ENCODE peak calls at places on chromosomes 3 and 15, in seven cellular contexts. H is AG04449, S is PC-3, L is mucosa of descending colon, W is endothelial cell of umbilical vein, V is nephron progenitor cell, C is AG04450. A is an unnamed sample.

GRCh38 chr3:39541917-39542329 is 74.4 kb downstream of the MOBP start:
- DNase-seq in H (no peak), S (peak), L (no peak), W (peak), V (no peak), C (no peak), A (no peak)

GRCh38 chr15:47961401-47962090 is 159.2 kb upstream of the SLC24A5 start:
- DNase-seq in H (no peak), S (peak), L (peak), W (no peak), V (no peak), C (no peak), A (no peak)

GRCh38 chr15:87365221-87365620 is 891.3 kb downstream of the NTRK3 start:
- DNase-seq in H (peak), S (peak), L (no peak), W (no peak), V (no peak), C (peak), A (peak)

GRCh38 chr15:86336051-86336788 is 256.5 kb downstream of the AGBL1 start:
- DNase-seq in H (no peak), S (peak), L (no peak), W (no peak), V (no peak), C (no peak), A (no peak)

GRCh38 chr15:51681303-51681963 is at the start of gene SCG3:
- DNase-seq in H (no peak), S (peak), L (peak), W (peak), V (peak), C (no peak), A (peak)

GRCh38 chr15:20646529-20647142 is 105.0 kb upstream of the GOLGA6L6 start:
- DNase-seq in H (no peak), S (no peak), L (no peak), W (no peak), V (no peak), C (no peak), A (no peak)

GRCh38 chr3:191356586-191357439 is 26.5 kb upstream of the UTS2B start:
- DNase-seq in H (peak), S (peak), L (no peak), W (peak), V (no peak), C (no peak), A (peak)

GRCh38 chr3:192772495-192772894 is 45.2 kb upstream of the FGF12 start:
- DNase-seq in H (peak), S (peak), L (peak), W (peak), V (peak), C (no peak), A (no peak)

GRCh38 chr3:38131621-38132369 is 5.1 kb downstream of the ACAA1 start:
- DNase-seq in H (no peak), S (no peak), L (peak), W (peak), V (peak), C (no peak), A (no peak)

GRCh38 chr15:85554852-85555521 is 174.6 kb downstream of the AKAP13 start:
- DNase-seq in H (no peak), S (no peak), L (no peak), W (no peak), V (no peak), C (no peak), A (no peak)

GRCh38 chr3:59482001-59482400 is 432.2 kb upstream of the CFAP20DC start:
- DNase-seq in H (no peak), S (peak), L (no peak), W (no peak), V (no peak), C (no peak), A (no peak)

GRCh38 chr3:123188058-123188457 is 13.7 kb upstream of the SEC22A start:
- DNase-seq in H (no peak), S (no peak), L (no peak), W (no peak), V (no peak), C (no peak), A (no peak)

GRCh38 chr3:127747751-127748521 is 74.4 kb downstream of the MGLL start:
- DNase-seq in H (peak), S (peak), L (peak), W (peak), V (no peak), C (peak), A (no peak)
- TF ChIP-seq CTCF in H (no peak), S (peak), L (no peak), W (no peak), V (no peak), C (peak), A (no peak)

GRCh38 chr15:90402230-90402629 is 14.2 kb downstream of the IQGAP1 start:
- DNase-seq in H (no peak), S (peak), L (peak), W (peak), V (no peak), C (peak), A (peak)

GRCh38 chr15:90402806-90403205 is 14.8 kb downstream of the IQGAP1 start:
- DNase-seq in H (no peak), S (peak), L (peak), W (no peak), V (no peak), C (no peak), A (no peak)

GRCh38 chr15:90400005-90400758 is 12.1 kb downstream of the IQGAP1 start:
- DNase-seq in H (no peak), S (no peak), L (peak), W (no peak), V (no peak), C (no peak), A (no peak)

GRCh38 chr15:90400759-90401314 is 12.8 kb downstream of the IQGAP1 start:
- DNase-seq in H (peak), S (peak), L (peak), W (peak), V (peak), C (peak), A (peak)

GRCh38 chr15:90401499-90401898 is 13.5 kb downstream of the IQGAP1 start:
- DNase-seq in H (no peak), S (no peak), L (peak), W (peak), V (no peak), C (no peak), A (no peak)
- TF ChIP-seq CTCF in H (no peak), S (no peak), L (no peak), W (no peak), V (no peak), C (no peak), A (no peak)

DNA sequence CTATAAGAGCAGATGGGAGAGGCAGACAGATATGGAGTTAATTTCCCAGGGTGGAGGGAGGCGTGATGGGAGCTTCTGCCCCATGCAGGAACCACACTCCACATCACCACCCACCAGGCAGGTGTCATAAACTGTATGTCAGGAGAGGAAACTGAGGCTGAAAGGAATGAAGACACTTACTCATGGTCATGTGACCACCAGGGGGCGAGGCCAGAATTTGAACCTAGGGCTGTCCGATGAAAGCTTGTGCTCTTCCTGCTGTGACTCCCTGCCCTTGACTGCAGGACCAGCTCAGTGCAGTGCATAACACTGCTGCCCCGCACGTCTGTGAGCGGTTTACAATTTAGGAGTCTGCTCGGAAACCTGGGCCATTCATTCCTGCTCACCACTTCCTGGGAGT is 28.8 kb downstream of the NUP210 start:
- DNase-seq in H (no peak), S (no peak), L (peak), W (no peak), V (no peak), C (no peak), A (no peak)
- TF ChIP-seq CTCF in H (no peak), S (peak), L (no peak), W (no peak), V (peak), C (no peak), A (no peak)

DNA sequence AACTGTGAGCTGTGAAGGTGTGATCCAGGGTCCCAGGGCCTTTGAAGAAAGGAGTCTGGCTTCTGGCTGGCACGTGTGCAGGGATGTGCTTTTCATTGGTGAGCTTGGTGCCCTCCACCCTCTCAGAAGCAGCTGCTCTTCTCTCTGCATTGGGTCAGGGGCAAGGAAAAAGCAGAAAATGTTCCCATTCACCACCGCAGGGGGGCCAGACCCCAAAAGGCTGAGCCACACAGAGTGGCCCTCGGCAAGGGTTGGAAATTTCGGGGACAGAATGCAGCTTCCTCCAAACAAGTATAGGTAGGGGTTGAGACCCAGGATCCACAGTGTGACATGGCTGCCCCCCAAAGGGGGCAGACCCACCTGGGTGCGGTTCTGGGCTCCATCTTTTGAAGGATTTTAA is 2.5 kb downstream of the CSK start:
- DNase-seq in H (no peak), S (no peak), L (no peak), W (no peak), V (no peak), C (no peak), A (no peak)
- TF ChIP-seq CTCF in H (no peak), S (no peak), L (no peak), W (no peak), V (no peak), C (no peak), A (no peak)

DNA sequence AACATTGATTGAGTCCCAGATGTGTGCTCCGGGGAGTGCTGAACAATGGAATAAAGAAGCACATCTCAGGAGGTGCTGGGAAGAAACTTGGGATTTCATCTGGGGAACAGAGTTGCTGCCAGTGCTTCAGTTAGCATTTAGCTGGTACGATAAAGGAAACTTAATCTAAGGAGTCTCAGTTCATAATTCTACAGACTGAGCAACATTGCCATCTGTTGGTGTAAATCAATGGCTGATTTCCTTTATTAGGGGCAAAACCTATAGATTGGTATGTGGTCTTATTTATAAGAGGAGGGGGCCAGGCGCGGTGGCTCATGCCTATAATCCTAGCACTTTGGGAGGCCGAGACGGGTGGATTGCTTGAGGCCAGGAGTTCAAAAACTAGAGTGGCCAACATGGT is 8.9 kb downstream of the MKRN2OS start:
- DNase-seq in H (no peak), S (no peak), L (no peak), W (no peak), V (no peak), C (no peak), A (no peak)
- TF ChIP-seq CTCF in H (peak), S (peak), L (no peak), W (no peak), V (no peak), C (peak), A (peak)

DNA sequence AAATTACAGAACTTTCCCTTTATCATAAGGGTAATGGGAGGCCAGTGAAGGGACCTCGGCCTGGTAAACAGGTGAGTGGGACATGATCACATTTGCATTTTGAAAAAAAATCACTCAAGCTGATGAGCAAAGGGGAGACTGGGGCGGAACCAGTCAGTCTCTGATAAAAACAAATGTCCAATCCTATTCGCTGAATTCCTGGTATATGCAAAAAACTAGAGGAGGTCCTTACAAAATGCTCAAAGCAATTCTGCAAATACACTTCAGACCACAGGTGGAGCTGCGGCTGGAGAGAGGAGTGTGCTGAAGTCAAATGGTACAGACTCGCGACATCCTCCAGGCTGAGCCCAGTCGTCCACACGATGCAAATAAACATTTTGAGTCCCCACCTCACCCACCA is 166.7 kb downstream of the FOXP1 start:
- DNase-seq in H (no peak), S (peak), L (no peak), W (no peak), V (no peak), C (no peak), A (no peak)
- TF ChIP-seq CTCF in H (no peak), S (peak), L (no peak), W (no peak), V (no peak), C (peak), A (peak)

GRCh38 chr3:181935915-181936314 is 224.2 kb downstream of the SOX2 start:
- DNase-seq in H (no peak), S (peak), L (no peak), W (no peak), V (no peak), C (no peak), A (no peak)
- TF ChIP-seq CTCF in H (no peak), S (peak), L (no peak), W (no peak), V (no peak), C (no peak), A (no peak)

GRCh38 chr15:68483165-68483564 is 51.2 kb upstream of the ITGA11 start:
- DNase-seq in H (no peak), S (no peak), L (no peak), W (no peak), V (no peak), C (no peak), A (no peak)

GRCh38 chr15:68479870-68480269 is 47.9 kb upstream of the ITGA11 start:
- DNase-seq in H (no peak), S (no peak), L (no peak), W (no peak), V (no peak), C (no peak), A (no peak)

GRCh38 chr15:68480296-68480695 is 48.3 kb upstream of the ITGA11 start:
- DNase-seq in H (no peak), S (no peak), L (no peak), W (no peak), V (no peak), C (no peak), A (no peak)

GRCh38 chr15:68482246-68482645 is 50.3 kb upstream of the ITGA11 start:
- DNase-seq in H (no peak), S (no peak), L (no peak), W (no peak), V (no peak), C (no peak), A (no peak)

GRCh38 chr15:68481321-68481720 is 49.4 kb upstream of the ITGA11 start:
- DNase-seq in H (no peak), S (no peak), L (no peak), W (no peak), V (no peak), C (no peak), A (no peak)
- TF ChIP-seq CTCF in H (no peak), S (no peak), L (no peak), W (no peak), V (no peak), C (no peak), A (no peak)

DNA sequence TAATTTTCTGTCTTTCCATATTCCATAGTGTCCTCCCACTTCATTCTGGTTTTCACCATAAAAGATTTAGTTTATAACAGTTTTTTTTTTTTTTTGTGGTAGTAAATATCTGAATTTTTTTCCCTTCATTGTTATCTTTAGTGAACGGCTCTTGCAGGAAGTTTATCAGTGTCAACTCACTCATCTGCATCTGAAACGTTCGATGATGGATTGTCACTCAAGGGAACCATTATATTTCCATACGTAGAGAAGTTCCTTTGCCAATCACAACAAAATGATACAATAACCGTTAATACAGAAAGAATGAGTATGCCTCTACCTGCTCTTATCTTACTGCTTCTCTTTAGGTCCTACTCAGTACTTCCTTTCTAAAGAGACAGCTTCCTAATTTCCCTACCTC is 651.2 kb upstream of the KCNMB2 start:
- DNase-seq in H (no peak), S (no peak), L (no peak), W (no peak), V (no peak), C (no peak), A (no peak)
- TF ChIP-seq CTCF in H (no peak), S (no peak), L (no peak), W (no peak), V (no peak), C (no peak), A (no peak)

GRCh38 chr3:107855710-107856109 is 235.1 kb downstream of the CD47 start:
- DNase-seq in H (no peak), S (peak), L (peak), W (peak), V (no peak), C (no peak), A (no peak)
- TF ChIP-seq CTCF in H (no peak), S (peak), L (no peak), W (no peak), V (no peak), C (peak), A (peak)